ENCODE peak calls at places on chromosomes 2 and 18, in eight cellular contexts. H is heart right ventricle, D is psoas muscle, U is HCT116, K is cardiac muscle cell, W is upper lobe of right lung, M is kidney, S is heart left ventricle. A is an unnamed sample. For H3K4me1, the result is how much of the 10 kb centered on the place peaks cover.

GRCh38 chr2:212912445-212913103 is 238.8 kb downstream of the IKZF2 start:
- DNase-seq in H (no peak), D (no peak), U (no peak), K (peak), W (no peak), M (peak), S (no peak), A (no peak)

GRCh38 chr2:11634584-11634983 is 35.4 kb downstream of the NTSR2 start:
- DNase-seq in H (no peak), D (no peak), U (no peak), K (no peak), W (no peak), M (no peak), S (no peak), A (no peak)

GRCh38 chr2:142863485-142863921 is 14.0 kb upstream of the KYNU start:
- DNase-seq in H (no peak), D (no peak), U (no peak), K (no peak), W (no peak), M (no peak), S (no peak), A (no peak)

GRCh38 chr2:202035089-202035940 is 1.7 kb downstream of the FZD7 start:
- DNase-seq in H (peak), D (peak), U (no peak), K (peak), W (peak), M (peak), S (peak), A (no peak)

GRCh38 chr2:22513563-22513962 is 871.4 kb upstream of the KLHL29 start:
- DNase-seq in H (no peak), D (no peak), U (no peak), K (no peak), W (no peak), M (no peak), S (no peak), A (no peak)

GRCh38 chr2:12816379-12817306 is 99.9 kb downstream of the TRIB2 start:
- DNase-seq in H (no peak), D (no peak), U (peak), K (peak), W (no peak), M (no peak), S (no peak), A (no peak)

GRCh38 chr2:204321027-204321800 is 224.1 kb upstream of the PARD3B start:
- DNase-seq in H (no peak), D (no peak), U (no peak), K (no peak), W (no peak), M (no peak), S (no peak), A (no peak)

GRCh38 chr18:45856526-45856925 is 31.1 kb downstream of the SIGLEC15 start:
- DNase-seq in H (no peak), D (no peak), U (no peak), K (peak), W (no peak), M (no peak), S (no peak), A (no peak)

GRCh38 chr2:30930716-30931115 is 123.5 kb upstream of the CAPN13 start:
- DNase-seq in H (no peak), D (no peak), U (no peak), K (no peak), W (no peak), M (no peak), S (no peak), A (no peak)

GRCh38 chr2:63301481-63301880 is 250.9 kb downstream of the OTX1 start:
- DNase-seq in H (no peak), D (no peak), U (no peak), K (peak), W (no peak), M (no peak), S (no peak), A (no peak)

GRCh38 chr2:68775272-68775847 is 40.7 kb downstream of the ARHGAP25 start:
- DNase-seq in H (peak), D (no peak), U (no peak), K (no peak), W (no peak), M (no peak), S (no peak), A (no peak)

GRCh38 chr2:209834767-209835166 is 63.1 kb downstream of the UNC80 start:
- DNase-seq in H (no peak), D (no peak), U (no peak), K (no peak), W (no peak), M (no peak), S (no peak), A (no peak)

GRCh38 chr2:15943914-15944313 is 3.6 kb downstream of the MYCN start:
- DNase-seq in H (peak), D (no peak), U (no peak), K (peak), W (no peak), M (no peak), S (no peak), A (no peak)

GRCh38 chr2:100822587-100823248 is 2.8 kb downstream of the NPAS2 start:
- DNase-seq in H (peak), D (no peak), U (no peak), K (peak), W (no peak), M (no peak), S (no peak), A (no peak)

GRCh38 chr2:160371251-160372009 is 122.2 kb downstream of the RBMS1 start:
- DNase-seq in H (peak), D (no peak), U (no peak), K (peak), W (no peak), M (no peak), S (no peak), A (no peak)

GRCh38 chr2:10222-10875 is 36.0 kb downstream of the FAM110C start:
- DNase-seq in H (no peak), D (no peak), U (no peak), K (peak), W (no peak), M (peak), S (peak), A (no peak)

GRCh38 chr2:106582431-106583143 is 95.4 kb downstream of the CD8B2 start:
- DNase-seq in H (peak), D (peak), U (peak), K (peak), W (peak), M (peak), S (peak), A (peak)

GRCh38 chr18:68428026-68428425 is 286.9 kb downstream of the TMX3 start:
- DNase-seq in H (no peak), D (no peak), U (no peak), K (peak), W (no peak), M (no peak), S (no peak), A (no peak)

GRCh38 chr2:69579561-69579960 is 64.0 kb downstream of the AAK1 start:
- DNase-seq in H (no peak), D (no peak), U (no peak), K (no peak), W (no peak), M (no peak), S (no peak), A (no peak)

GRCh38 chr2:207121784-207122183 is 44.0 kb downstream of the KLF7 start:
- DNase-seq in H (no peak), D (peak), U (peak), K (peak), W (no peak), M (no peak), S (no peak), A (no peak)

GRCh38 chr18:44798433-44799048 is 117.9 kb downstream of the SETBP1 start:
- DNase-seq in H (no peak), D (no peak), U (no peak), K (no peak), W (no peak), M (no peak), S (no peak), A (peak)

GRCh38 chr2:163675389-163675788 is 60.4 kb downstream of the FIGN start:
- DNase-seq in H (no peak), D (no peak), U (no peak), K (no peak), W (no peak), M (no peak), S (no peak), A (no peak)

GRCh38 chr2:181334158-181334826 is 122.9 kb upstream of the ITGA4 start:
- DNase-seq in H (no peak), D (no peak), U (no peak), K (no peak), W (no peak), M (no peak), S (no peak), A (no peak)

GRCh38 chr2:60540054-60540453 is 13.4 kb downstream of the BCL11A start:
- DNase-seq in H (no peak), D (no peak), U (no peak), K (no peak), W (no peak), M (no peak), S (no peak), A (no peak)

GRCh38 chr18:55830490-55830889 is 242.5 kb upstream of the TCF4 start:
- DNase-seq in H (no peak), D (no peak), U (no peak), K (peak), W (no peak), M (no peak), S (no peak), A (no peak)

GRCh38 chr18:32470713-32471633 is at the start of gene GAREM1:
- DNase-seq in H (peak), D (peak), U (peak), K (peak), W (peak), M (peak), S (peak), A (peak)

GRCh38 chr2:206259615-206260426 is 14.6 kb upstream of the ZDBF2 start:
- DNase-seq in H (no peak), D (no peak), U (no peak), K (no peak), W (no peak), M (no peak), S (no peak), A (no peak)

GRCh38 chr2:156329922-156330726 is 2.4 kb downstream of the NR4A2 start:
- DNase-seq in H (no peak), D (no peak), U (no peak), K (no peak), W (no peak), M (no peak), S (no peak), A (no peak)
- H3K4me3 ChIP-seq in H (peak), D (no peak), U (no peak), K (no peak), W (no peak), M (no peak), S (no peak), A (no peak)

DNA sequence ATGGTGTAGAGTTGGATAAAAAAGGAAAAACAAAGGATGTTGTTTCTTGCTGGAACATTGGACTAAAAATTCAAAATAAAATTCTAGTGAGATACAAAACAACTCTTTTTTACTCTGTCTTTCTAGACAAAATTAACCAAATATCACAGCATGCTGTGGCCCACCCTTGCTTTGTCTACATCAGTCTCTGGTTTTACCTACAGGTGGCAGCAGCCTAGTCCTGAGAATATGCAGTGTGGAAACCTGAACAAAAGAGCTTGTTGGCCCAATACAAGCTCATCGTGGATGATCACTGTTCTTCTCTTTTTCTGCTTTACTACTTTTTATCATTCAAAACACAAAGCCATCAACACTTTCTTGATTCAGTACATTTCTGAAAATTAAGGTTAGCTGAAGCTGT is 210.4 kb downstream of the CDH19 start:
- DNase-seq in H (no peak), D (no peak), U (no peak), K (no peak), W (no peak), M (no peak), S (no peak), A (no peak)
- TF ChIP-seq CTCF in H (no peak), D (no peak), U (no peak), K (no peak), W (no peak), M (no peak), S (no peak), A (no peak)

GRCh38 chr18:48921305-48922202 is 29.2 kb downstream of the SMAD7 start:
- DNase-seq in H (no peak), D (no peak), U (no peak), K (no peak), W (peak), M (peak), S (no peak), A (no peak)
- H3K4me1 ChIP-seq in H (half or more), D (under half), U (under half), K (under half), W (half or more), M (under half), S (under half), A (under half)

DNA sequence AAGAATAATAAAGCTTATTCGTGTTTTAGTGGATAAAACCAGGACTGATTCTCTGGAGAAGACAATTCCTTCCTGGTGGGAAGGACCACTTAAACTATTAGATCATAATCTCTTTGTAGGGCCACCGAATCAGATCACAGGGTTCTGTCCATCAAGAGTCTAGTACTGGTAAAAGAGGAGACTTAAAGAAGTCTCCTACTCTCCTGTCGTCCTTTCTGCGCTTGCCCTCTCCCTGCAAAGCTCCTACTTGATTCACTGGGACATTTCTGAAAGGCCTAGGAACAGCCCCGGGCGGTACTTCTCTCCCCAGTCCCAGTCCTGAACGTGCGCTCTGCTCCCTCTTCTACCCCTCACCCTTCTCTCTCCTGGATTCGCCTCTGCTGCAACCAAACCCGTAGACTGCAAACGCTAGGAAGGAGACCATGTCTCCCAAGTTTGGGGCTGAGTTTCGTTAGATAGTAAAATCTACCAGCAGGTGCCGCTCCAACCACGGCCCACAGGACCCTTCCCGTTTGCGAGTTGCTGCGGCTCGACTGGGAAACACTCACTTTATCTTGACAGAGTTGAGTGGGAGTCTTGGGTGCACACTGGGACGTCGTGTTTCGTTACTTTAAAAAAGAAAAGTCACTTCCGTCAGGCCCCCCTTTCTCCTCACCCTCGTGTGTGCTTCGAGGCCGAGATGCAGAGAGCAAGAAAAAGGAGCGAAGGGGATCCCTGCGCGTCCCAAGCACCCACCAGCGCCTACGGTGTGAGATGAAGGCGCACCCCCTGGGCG is 952 bp downstream of the FIGLA start:
- DNase-seq in H (peak), D (peak), U (peak), K (peak), W (peak), M (peak), S (peak), A (peak)
- H3K4me3 ChIP-seq in H (peak), D (peak), U (peak), K (peak), W (peak), M (peak), S (peak), A (no peak)

GRCh38 chr18:12639990-12640880 is 17.7 kb downstream of the SPIRE1 start:
- DNase-seq in H (peak), D (no peak), U (no peak), K (peak), W (no peak), M (no peak), S (no peak), A (no peak)

GRCh38 chr18:12640881-12641200 is 17.1 kb downstream of the SPIRE1 start:
- DNase-seq in H (no peak), D (no peak), U (no peak), K (no peak), W (no peak), M (no peak), S (no peak), A (no peak)

GRCh38 chr18:12645264-12645663 is 12.6 kb downstream of the SPIRE1 start:
- DNase-seq in H (no peak), D (no peak), U (no peak), K (no peak), W (no peak), M (no peak), S (no peak), A (no peak)

GRCh38 chr18:12647773-12648172 is 10.1 kb downstream of the SPIRE1 start:
- DNase-seq in H (no peak), D (no peak), U (no peak), K (no peak), W (no peak), M (no peak), S (no peak), A (no peak)

GRCh38 chr18:12645751-12646203 is 12.1 kb downstream of the SPIRE1 start:
- DNase-seq in H (peak), D (peak), U (no peak), K (peak), W (peak), M (no peak), S (no peak), A (no peak)
- TF ChIP-seq CTCF in H (no peak), D (no peak), U (no peak), K (no peak), W (no peak), M (no peak), S (no peak), A (no peak)

GRCh38 chr2:46492301-46492700 is 12.9 kb downstream of the TMEM247 start:
- DNase-seq in H (no peak), D (no peak), U (no peak), K (no peak), W (no peak), M (no peak), S (no peak), A (no peak)
- H3K4me1 ChIP-seq in H (under half), D (under half), U (under half), K (under half), W (under half), M (under half), S (under half), A (under half)

GRCh38 chr2:183937220-183937619 is 661.1 kb upstream of the ZNF804A start:
- DNase-seq in H (no peak), D (no peak), U (no peak), K (no peak), W (no peak), M (no peak), S (no peak), A (no peak)

DNA sequence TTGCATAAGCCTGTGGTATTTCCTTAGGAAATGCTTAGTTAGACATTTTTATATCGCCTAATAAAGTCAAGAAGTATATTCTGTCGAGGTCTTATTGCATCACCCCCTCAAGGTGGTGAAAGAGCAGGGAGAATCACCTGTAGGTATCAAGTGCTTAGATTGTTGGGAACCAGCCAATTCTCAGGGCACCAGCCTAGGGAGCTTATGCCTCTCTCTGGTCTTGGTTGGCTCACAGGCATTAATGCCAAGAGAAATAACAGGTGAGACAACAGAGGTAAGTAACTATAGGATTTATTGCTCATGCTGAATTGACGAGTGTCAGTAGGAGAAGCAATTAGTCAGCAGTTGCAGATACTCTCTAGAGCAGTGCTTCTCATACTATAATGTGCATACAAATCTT is 663.3 kb upstream of the ZNF804A start:
- DNase-seq in H (no peak), D (no peak), U (no peak), K (no peak), W (no peak), M (no peak), S (no peak), A (no peak)
- H3K4me3 ChIP-seq in H (no peak), D (no peak), U (no peak), K (no peak), W (no peak), M (no peak), S (no peak), A (no peak)

GRCh38 chr2:64865073-64865830 is 123.9 kb upstream of the SLC1A4 start:
- DNase-seq in H (peak), D (peak), U (no peak), K (peak), W (peak), M (peak), S (peak), A (peak)
- TF ChIP-seq CTCF in H (no peak), D (peak), U (peak), K (peak), W (peak), M (peak), S (peak), A (peak)